ENCODE peak calls at places on chromosomes 11 and 22, in six cellular contexts. U is NCI-H2171; R is stimulated activated naive B cell treated with anti-CD40 and anti-IgM and Interleukin-4, amounts not matched to agents 10 μg/mL and 1 μg/mL and 100 μg/mL, for 72 hours; O is T-helper 1 cell; S is fibroblast of villous mesenchyme; C is AG09309. J is an unnamed sample.

GRCh38 chr11:66157182-66157864 is 87.3 kb downstream of the PACS1 start:
- DNase-seq in U (no peak), R (no peak), O (no peak), C (no peak), S (no peak), J (peak; percentile 31)

GRCh38 chr11:34052036-34052607 is 591 bp downstream of the CAPRIN1 start:
- DNase-seq in S (peak; percentile 89), C (peak; percentile 39), O (peak; percentile 90), R (peak; percentile 83), U (peak; percentile 97), J (peak; percentile 91)

GRCh38 chr22:17116931-17117330 is 4.2 kb downstream of the TMEM121B start:
- DNase-seq in S (no peak), U (no peak), O (no peak), R (no peak), C (no peak), J (no peak)

GRCh38 chr22:43925433-43926348 is 2.1 kb downstream of the PNPLA3 start:
- DNase-seq in O (no peak), R (no peak), C (no peak), S (peak; percentile 48), U (no peak), J (peak; percentile 41)

GRCh38 chr11:14300661-14301304 is 58.2 kb downstream of the RRAS2 start:
- DNase-seq in U (no peak), S (peak; percentile 80), R (peak; percentile 28), C (peak; percentile 51), O (peak; percentile 2), J (peak; percentile 86)

GRCh38 chr11:59865031-59865430 is 1.3 kb downstream of the TCN1 start:
- DNase-seq in R (no peak), U (no peak), C (no peak), S (no peak), O (no peak), J (peak; percentile 11)

GRCh38 chr22:40156001-40156516 is 21.7 kb upstream of the TNRC6B start:
- DNase-seq in C (no peak), R (no peak), U (no peak), O (no peak), S (peak; percentile 83), J (peak; percentile 47)

GRCh38 chr11:44199298-44199697 is 103.8 kb downstream of the EXT2 start:
- DNase-seq in R (no peak), U (no peak), C (no peak), S (no peak), O (no peak), J (no peak)

GRCh38 chr11:69326622-69327219 is 32.8 kb downstream of the MYEOV start:
- DNase-seq in O (no peak), R (no peak), C (no peak), S (no peak), U (no peak), J (no peak)

GRCh38 chr11:80144932-80145612 is 704.2 kb upstream of the TENM4 start:
- DNase-seq in C (no peak), O (no peak), U (no peak), S (no peak), R (no peak), J (no peak)

GRCh38 chr11:120121336-120121735 is 16.6 kb downstream of the TRIM29 start:
- DNase-seq in C (no peak), S (no peak), O (no peak), U (no peak), R (no peak), J (no peak)

GRCh38 chr11:36211735-36212430 is 77.3 kb downstream of the COMMD9 start:
- DNase-seq in C (no peak), S (no peak), O (no peak), U (no peak), R (no peak), J (no peak)

GRCh38 chr11:113104390-113105251 is 143.4 kb downstream of the NCAM1 start:
- DNase-seq in C (no peak), O (no peak), U (no peak), S (no peak), R (no peak), J (no peak)

GRCh38 chr11:15119826-15120225 is 5.1 kb downstream of the INSC start:
- DNase-seq in S (no peak), R (no peak), U (no peak), O (no peak), C (no peak), J (peak; percentile 29)

GRCh38 chr11:102197759-102198158 is 87.5 kb downstream of the YAP1 start:
- DNase-seq in R (no peak), S (peak; percentile 26), O (no peak), U (no peak), C (no peak), J (no peak)

GRCh38 chr11:65558002-65558784 is at the start of gene LTBP3:
- DNase-seq in O (peak; percentile 43), S (peak; percentile 76), C (no peak), U (peak; percentile 59), R (no peak), J (peak; percentile 79)

GRCh38 chr22:45212306-45212709 is 28.4 kb downstream of the KIAA0930 start:
- DNase-seq in O (no peak), R (no peak), S (peak; percentile 95), C (peak; percentile 74), U (no peak), J (peak; percentile 79)

GRCh38 chr11:76380161-76380976 is 563 bp downstream of the THAP12 start:
- DNase-seq in O (peak; percentile 48), C (no peak), S (peak; percentile 12), U (no peak), R (peak; percentile 51), J (peak; percentile 23)

GRCh38 chr22:46250783-46251125 is 661 bp upstream of the CDPF1 start:
- DNase-seq in O (no peak), U (no peak), S (no peak), R (no peak), C (no peak), J (no peak)

GRCh38 chr11:70281114-70281729 is 10.7 kb downstream of the PPFIA1 start:
- DNase-seq in U (no peak), R (no peak), S (peak; percentile 47), O (no peak), C (no peak), J (peak; percentile 74)

GRCh38 chr11:74443071-74443864 is 24.1 kb downstream of the KCNE3 start:
- DNase-seq in S (peak; percentile 16), U (peak; percentile 72), C (no peak), O (no peak), R (no peak), J (peak; percentile 47)

GRCh38 chr22:35218079-35218478 is 39.2 kb upstream of the HMGXB4 start:
- DNase-seq in U (no peak), C (no peak), O (no peak), S (no peak), R (no peak), J (no peak)

GRCh38 chr11:129013737-129014475 is 71.2 kb upstream of the TP53AIP1 start:
- DNase-seq in O (no peak), S (peak; percentile 51), U (no peak), C (no peak), R (no peak), J (no peak)

GRCh38 chr11:67506426-67507032 is 1.4 kb upstream of the PITPNM1 start:
- DNase-seq in R (no peak), C (no peak), O (no peak), U (no peak), S (no peak), J (no peak)

GRCh38 chr11:1301220-1302000 is 8.0 kb downstream of the TOLLIP start:
- DNase-seq in S (no peak), C (no peak), U (no peak), O (no peak), R (no peak), J (no peak)

GRCh38 chr11:26976389-26976788 is 17.5 kb upstream of the FIBIN start:
- DNase-seq in R (no peak), U (no peak), O (no peak), S (peak; percentile 85), C (peak; percentile 55), J (no peak)

GRCh38 chr11:61041755-61042518 is 60.4 kb upstream of the CD5 start:
- DNase-seq in S (no peak), U (peak; percentile 69), C (no peak), R (peak; percentile 22), O (peak; percentile 82), J (peak; percentile 34)

GRCh38 chr22:23278883-23279675 is 98.8 kb downstream of the BCR start:
- DNase-seq in R (no peak), C (no peak), S (no peak), O (no peak), U (no peak), J (no peak)

GRCh38 chr11:82718307-82718706 is 15.4 kb downstream of the FAM181B start:
- DNase-seq in U (no peak), S (peak; percentile 49), O (no peak), C (no peak), R (no peak), J (peak; percentile 69)

GRCh38 chr11:114232400-114233070 is 63.7 kb upstream of the NNMT start:
- DNase-seq in R (no peak), S (no peak), C (no peak), U (no peak), O (no peak), J (no peak)

GRCh38 chr22:40668611-40669390 is 10.5 kb upstream of the MCHR1 start:
- DNase-seq in O (no peak), S (peak; percentile 95), U (no peak), C (peak; percentile 85), R (no peak), J (peak; percentile 95)

GRCh38 chr11:117822522-117823033 is 2.0 kb downstream of the FXYD2 start:
- DNase-seq in C (no peak), O (no peak), S (no peak), U (no peak), R (no peak), J (no peak)

GRCh38 chr11:71140206-71140919 is 112.0 kb downstream of the SHANK2 start:
- DNase-seq in C (no peak), U (no peak), O (no peak), S (no peak), R (no peak), J (no peak)

GRCh38 chr11:75766449-75767227 is 1.9 kb upstream of the DGAT2 start:
- DNase-seq in C (no peak), S (no peak), R (no peak), U (no peak), O (no peak), J (no peak)

GRCh38 chr11:15123849-15124248 is 9.1 kb downstream of the INSC start:
- DNase-seq in S (peak; percentile 56), R (no peak), C (peak; percentile 63), O (no peak), U (no peak), J (peak; percentile 47)

GRCh38 chr11:69947772-69948255 is 128.6 kb upstream of the FGF3 start:
- DNase-seq in O (no peak), C (no peak), S (no peak), U (no peak), R (no peak), J (no peak)

GRCh38 chr11:72377596-72377995 is 56.7 kb downstream of the CLPB start:
- DNase-seq in C (no peak), S (no peak), R (no peak), O (no peak), U (no peak), J (no peak)

J was measured in cardiac fibroblast.